ENCODE peak calls at places on chromosomes 1 and 21, in four cellular contexts. One of them, this sample, is unnamed.
A peak's percentile ranks its signal among the peaks of the same experiment; 100 is the strongest.

GRCh38 chr1:196305216-196305615 is 303.0 kb downstream of the KCNT2 start:
- DNase-seq in stimulated activated CD8-positive, alpha-beta memory T cell treated with anti-CD3 and anti-CD28 coated beads, Interleukin-4, amount 100 ng/mL, for 4 hours: no peak
- DNase-seq in lung microvascular endothelial cell: no peak
- DNase-seq in EL: no peak
- DNase-seq in this sample: no peak

GRCh38 chr1:10975567-10976326 is 36.7 kb upstream of the TARDBP start:
- DNase-seq in stimulated activated CD8-positive, alpha-beta memory T cell treated with anti-CD3 and anti-CD28 coated beads, Interleukin-4, amount 100 ng/mL, for 4 hours: no peak
- DNase-seq in lung microvascular endothelial cell: no peak
- DNase-seq in EL: peak; percentile 95
- DNase-seq in this sample: peak; percentile 58

GRCh38 chr1:230425252-230426061 is 675 bp downstream of the PGBD5 start:
- DNase-seq in stimulated activated CD8-positive, alpha-beta memory T cell treated with anti-CD3 and anti-CD28 coated beads, Interleukin-4, amount 100 ng/mL, for 4 hours: no peak
- DNase-seq in lung microvascular endothelial cell: no peak
- DNase-seq in EL: no peak
- DNase-seq in this sample: peak; percentile 26

GRCh38 chr1:66302810-66303209 is 231.1 kb upstream of the SGIP1 start:
- DNase-seq in stimulated activated CD8-positive, alpha-beta memory T cell treated with anti-CD3 and anti-CD28 coated beads, Interleukin-4, amount 100 ng/mL, for 4 hours: no peak
- DNase-seq in lung microvascular endothelial cell: no peak
- DNase-seq in EL: no peak
- DNase-seq in this sample: no peak

GRCh38 chr1:230950404-230950803 is 28.3 kb downstream of the TTC13 start:
- DNase-seq in stimulated activated CD8-positive, alpha-beta memory T cell treated with anti-CD3 and anti-CD28 coated beads, Interleukin-4, amount 100 ng/mL, for 4 hours: no peak
- DNase-seq in lung microvascular endothelial cell: no peak
- DNase-seq in EL: no peak
- DNase-seq in this sample: no peak

GRCh38 chr1:192766009-192766625 is 42.7 kb upstream of the RGS2 start:
- DNase-seq in stimulated activated CD8-positive, alpha-beta memory T cell treated with anti-CD3 and anti-CD28 coated beads, Interleukin-4, amount 100 ng/mL, for 4 hours: no peak
- DNase-seq in lung microvascular endothelial cell: no peak
- DNase-seq in EL: peak; percentile 54
- DNase-seq in this sample: no peak

GRCh38 chr1:25771246-25772114 is 28.5 kb upstream of the SELENON start:
- DNase-seq in stimulated activated CD8-positive, alpha-beta memory T cell treated with anti-CD3 and anti-CD28 coated beads, Interleukin-4, amount 100 ng/mL, for 4 hours: no peak
- DNase-seq in lung microvascular endothelial cell: peak; percentile 9
- DNase-seq in EL: no peak
- DNase-seq in this sample: no peak

GRCh38 chr21:36518883-36519492 is 39.1 kb upstream of the CLDN14 start:
- DNase-seq in stimulated activated CD8-positive, alpha-beta memory T cell treated with anti-CD3 and anti-CD28 coated beads, Interleukin-4, amount 100 ng/mL, for 4 hours: no peak
- DNase-seq in lung microvascular endothelial cell: no peak
- DNase-seq in EL: no peak
- DNase-seq in this sample: no peak

GRCh38 chr1:109931189-109931672 is 20.6 kb downstream of the CSF1 start:
- DNase-seq in stimulated activated CD8-positive, alpha-beta memory T cell treated with anti-CD3 and anti-CD28 coated beads, Interleukin-4, amount 100 ng/mL, for 4 hours: no peak
- DNase-seq in lung microvascular endothelial cell: peak; percentile 88
- DNase-seq in EL: peak; percentile 70
- DNase-seq in this sample: peak; percentile 87

GRCh38 chr1:1167416-1168155 is 6.1 kb upstream of the TTLL10 start:
- DNase-seq in stimulated activated CD8-positive, alpha-beta memory T cell treated with anti-CD3 and anti-CD28 coated beads, Interleukin-4, amount 100 ng/mL, for 4 hours: no peak
- DNase-seq in lung microvascular endothelial cell: no peak
- DNase-seq in EL: no peak
- DNase-seq in this sample: no peak

GRCh38 chr1:53011175-53011574 is 50.8 kb upstream of the PODN start:
- DNase-seq in stimulated activated CD8-positive, alpha-beta memory T cell treated with anti-CD3 and anti-CD28 coated beads, Interleukin-4, amount 100 ng/mL, for 4 hours: no peak
- DNase-seq in lung microvascular endothelial cell: no peak
- DNase-seq in EL: no peak
- DNase-seq in this sample: no peak

GRCh38 chr1:243882276-243882675 is 32.2 kb upstream of the AKT3 start:
- DNase-seq in stimulated activated CD8-positive, alpha-beta memory T cell treated with anti-CD3 and anti-CD28 coated beads, Interleukin-4, amount 100 ng/mL, for 4 hours: no peak
- DNase-seq in lung microvascular endothelial cell: no peak
- DNase-seq in EL: peak; percentile 40
- DNase-seq in this sample: peak; percentile 50

GRCh38 chr1:231374394-231374793 is 36.3 kb downstream of the SPRTN start:
- DNase-seq in stimulated activated CD8-positive, alpha-beta memory T cell treated with anti-CD3 and anti-CD28 coated beads, Interleukin-4, amount 100 ng/mL, for 4 hours: no peak
- DNase-seq in lung microvascular endothelial cell: no peak
- DNase-seq in EL: no peak
- DNase-seq in this sample: no peak

GRCh38 chr1:35931424-35932157 is 686 bp downstream of the AGO3 start:
- DNase-seq in stimulated activated CD8-positive, alpha-beta memory T cell treated with anti-CD3 and anti-CD28 coated beads, Interleukin-4, amount 100 ng/mL, for 4 hours: no peak
- DNase-seq in lung microvascular endothelial cell: peak; percentile 29
- DNase-seq in EL: peak; percentile 20
- DNase-seq in this sample: peak; percentile 22

GRCh38 chr21:34229361-34229760 is 134.4 kb upstream of the KCNE2 start:
- DNase-seq in stimulated activated CD8-positive, alpha-beta memory T cell treated with anti-CD3 and anti-CD28 coated beads, Interleukin-4, amount 100 ng/mL, for 4 hours: no peak
- DNase-seq in lung microvascular endothelial cell: peak; percentile 51
- DNase-seq in EL: no peak
- DNase-seq in this sample: no peak

GRCh38 chr1:147771216-147772125 is 11.1 kb upstream of the GJA5 start:
- DNase-seq in stimulated activated CD8-positive, alpha-beta memory T cell treated with anti-CD3 and anti-CD28 coated beads, Interleukin-4, amount 100 ng/mL, for 4 hours: no peak
- DNase-seq in lung microvascular endothelial cell: no peak
- DNase-seq in EL: peak; percentile 42
- DNase-seq in this sample: peak; percentile 65